ENCODE peak calls at places on chromosomes 5 and 9, in eight cellular contexts. L is MM.1S, U is IMR-90, V is Panc1, T is GM23248, O is aorta, H is tibial nerve, G is DND-41. R is an unnamed sample. For H3K4me1, the result is how much of the 10 kb centered on the place peaks cover.

GRCh38 chr5:137181685-137182084 is 317.4 kb downstream of the SPOCK1 start:
- DNase-seq in O (no peak), T (no peak), G (no peak), H (no peak), L (no peak), V (no peak), U (no peak), R (no peak)

GRCh38 chr5:38601133-38601842 is 44.8 kb upstream of the LIFR start:
- DNase-seq in L (no peak), H (no peak), V (no peak), T (no peak), U (no peak), G (no peak), O (no peak), R (no peak)

GRCh38 chr5:159198063-159199036 is 11.0 kb downstream of the RNF145 start:
- DNase-seq in H (no peak), G (no peak), O (no peak), V (no peak), U (no peak), L (no peak), T (no peak), R (no peak)

GRCh38 chr5:109697339-109697738 is 7.6 kb downstream of the MAN2A1 start:
- DNase-seq in T (no peak), V (no peak), G (no peak), O (no peak), H (no peak), U (no peak), L (peak), R (no peak)

GRCh38 chr9:96663506-96664120 is 8.5 kb upstream of the PRXL2C start:
- DNase-seq in O (no peak), U (peak), G (no peak), V (no peak), H (no peak), T (no peak), L (no peak), R (no peak)

GRCh38 chr5:171537463-171537862 is 118.0 kb downstream of the FGF18 start:
- DNase-seq in U (no peak), H (no peak), L (no peak), V (no peak), G (no peak), O (no peak), T (peak), R (no peak)

GRCh38 chr5:677131-678101 is 15.7 kb downstream of the TPPP start:
- DNase-seq in T (no peak), G (no peak), V (no peak), L (no peak), O (peak), U (no peak), H (no peak), R (no peak)

GRCh38 chr9:125296843-125297372 is 35.3 kb downstream of the GAPVD1 start:
- DNase-seq in T (no peak), H (no peak), L (no peak), O (no peak), G (no peak), U (no peak), V (peak), R (no peak)

GRCh38 chr5:133220851-133221674 is 169.2 kb downstream of the HSPA4 start:
- DNase-seq in O (no peak), V (no peak), G (no peak), L (no peak), U (peak), H (no peak), T (no peak), R (no peak)

DNA sequence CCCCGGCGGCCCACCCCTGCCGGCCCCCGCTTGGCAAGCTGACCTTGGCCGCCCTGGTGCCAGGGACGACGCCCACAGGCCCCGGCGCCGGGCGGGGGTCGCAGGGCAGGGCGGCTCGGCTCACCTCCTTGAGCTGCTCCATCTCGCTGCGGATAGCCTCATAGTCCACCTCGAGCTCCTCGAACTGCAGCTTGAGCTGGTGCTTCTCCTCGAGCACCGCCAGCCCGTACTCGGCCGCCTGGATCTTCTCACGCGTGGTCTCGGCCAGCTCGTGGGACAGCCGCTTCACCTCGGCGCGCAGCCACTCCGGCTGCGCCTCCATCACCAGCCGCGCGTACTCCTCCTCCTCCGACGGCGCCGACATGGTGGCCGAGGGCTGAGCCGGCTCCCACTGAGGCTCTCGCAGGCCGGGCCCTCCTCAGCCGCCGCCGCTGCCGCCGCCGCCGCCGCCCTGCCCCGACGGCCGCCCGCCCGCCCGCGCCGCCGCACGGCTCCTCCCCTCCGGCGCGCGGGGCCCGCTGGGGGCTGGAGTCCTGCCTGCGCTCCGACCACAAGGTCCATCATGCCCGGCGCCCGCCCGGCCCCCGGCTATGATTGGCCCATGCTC is at the start of gene BICD2:
- DNase-seq in G (no peak), V (no peak), O (no peak), U (no peak), H (no peak), T (peak), L (no peak), R (no peak)
- H3K4me1 ChIP-seq in G (under half), V (under half), O (under half), U (under half), H (under half), T (under half), L (under half), R (under half)

GRCh38 chr9:110083866-110084265 is 124.1 kb downstream of the C9orf152 start:
- DNase-seq in U (no peak), L (no peak), H (no peak), G (no peak), O (no peak), V (no peak), T (peak), R (no peak)
- H3K4me1 ChIP-seq in U (under half), L (under half), H (under half), G (under half), O (under half), V (under half), T (under half), R (under half)

GRCh38 chr9:112582371-112582770 is 95.7 kb downstream of the KIAA1958 start:
- DNase-seq in U (no peak), V (no peak), O (no peak), L (no peak), H (no peak), T (no peak), G (no peak), R (no peak)

GRCh38 chr9:112586600-112587155 is 100.1 kb downstream of the KIAA1958 start:
- DNase-seq in H (no peak), G (no peak), O (no peak), U (peak), V (no peak), T (peak), L (no peak), R (no peak)

GRCh38 chr9:112582863-112583262 is 96.2 kb downstream of the KIAA1958 start:
- DNase-seq in T (no peak), H (no peak), G (no peak), L (no peak), O (no peak), V (no peak), U (no peak), R (no peak)

GRCh38 chr9:112581469-112582176 is 95.0 kb downstream of the KIAA1958 start:
- DNase-seq in L (no peak), O (no peak), V (no peak), G (no peak), H (no peak), T (no peak), U (no peak), R (no peak)
- H3K4me1 ChIP-seq in L (under half), O (under half), V (under half), G (under half), H (under half), T (under half), U (under half), R (under half)

GRCh38 chr5:140548300-140548688 is 832 bp downstream of the EIF4EBP3 start:
- DNase-seq in U (no peak), G (no peak), T (no peak), H (no peak), V (no peak), O (no peak), L (no peak), R (no peak)
- H3K4me1 ChIP-seq in U (under half), G (under half), T (under half), H (under half), V (under half), O (under half), L (under half), R (under half)

DNA sequence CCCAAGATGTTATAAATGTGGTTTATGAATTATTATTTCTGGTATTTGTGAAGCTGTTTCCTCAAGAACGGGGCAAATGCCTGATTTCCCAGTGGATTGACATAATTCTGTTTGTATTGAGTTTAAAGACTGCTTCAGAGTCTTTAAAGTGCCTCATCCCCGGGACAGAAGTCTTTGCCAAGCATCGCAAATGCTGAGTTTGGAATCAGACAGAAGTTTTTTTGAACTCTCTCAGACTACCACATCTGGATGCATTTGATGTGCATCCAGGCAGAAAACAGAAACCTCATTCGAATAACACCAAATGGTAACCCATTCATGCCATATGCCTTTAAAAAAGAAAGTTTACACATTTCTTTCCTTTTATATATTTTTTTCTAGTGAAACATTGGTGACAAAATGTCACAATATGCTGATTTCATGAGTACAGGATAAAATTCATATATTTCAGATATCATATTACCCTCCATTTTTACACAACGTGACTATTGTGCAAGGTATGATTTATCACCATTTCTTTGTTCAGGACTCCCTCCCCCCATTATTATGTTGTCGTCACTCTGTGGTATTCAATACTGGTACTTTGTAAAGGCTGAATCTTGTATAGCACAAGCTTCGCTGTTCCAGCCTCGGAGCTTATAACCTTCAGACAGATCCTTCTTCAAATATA is 91.1 kb downstream of the ZNF608 start:
- DNase-seq in U (no peak), T (peak), H (no peak), O (no peak), V (no peak), G (no peak), L (no peak), R (no peak)
- H3K4me1 ChIP-seq in U (under half), T (under half), H (under half), O (under half), V (half or more), G (under half), L (under half), R (half or more)

GRCh38 chr9:16062542-16063240 is 509.8 kb downstream of the CCDC171 start:
- DNase-seq in V (peak), O (no peak), U (peak), L (no peak), T (peak), G (no peak), H (no peak), R (no peak)
- H3K4me1 ChIP-seq in V (under half), O (under half), U (under half), L (under half), T (under half), G (under half), H (under half), R (under half)

GRCh38 chr5:95392593-95393182 is 1.5 kb downstream of the FAM81B start:
- DNase-seq in H (no peak), G (no peak), O (no peak), V (no peak), U (no peak), L (peak), T (peak), R (no peak)

GRCh38 chr5:95399034-95399433 is 7.9 kb downstream of the FAM81B start:
- DNase-seq in H (no peak), O (no peak), G (no peak), L (no peak), U (no peak), V (no peak), T (no peak), R (no peak)

GRCh38 chr5:95390812-95391492 is at the start of gene FAM81B:
- DNase-seq in G (no peak), U (peak), V (no peak), T (peak), O (no peak), H (no peak), L (no peak), R (no peak)

DNA sequence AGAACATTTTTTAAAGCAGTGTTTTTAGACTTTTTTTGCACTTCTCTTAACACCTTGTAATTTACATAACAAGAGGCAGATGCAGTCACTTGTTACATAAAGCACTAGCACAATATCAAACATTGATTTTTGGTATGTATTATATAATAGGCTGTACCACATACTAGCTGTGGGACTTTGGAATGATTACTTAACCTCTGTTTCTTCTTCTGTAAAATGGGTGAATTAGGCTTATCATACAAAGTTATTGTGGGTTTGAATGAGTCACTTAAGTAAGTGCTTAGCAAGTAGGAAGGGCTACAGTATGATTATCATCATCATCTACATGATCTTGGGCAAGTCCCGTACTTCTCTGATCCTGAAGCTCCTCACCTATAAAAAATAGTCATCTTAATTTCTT is 2.1 kb downstream of the FAM81B start:
- DNase-seq in O (no peak), U (no peak), T (no peak), H (no peak), L (no peak), G (no peak), V (no peak), R (no peak)
- H3K4me1 ChIP-seq in O (under half), U (under half), T (under half), H (under half), L (under half), G (under half), V (under half), R (under half)

GRCh38 chr5:81718300-81718699 is 32.6 kb downstream of the SSBP2 start:
- DNase-seq in O (no peak), H (no peak), T (no peak), U (no peak), L (no peak), V (no peak), G (peak), R (no peak)

GRCh38 chr5:81719743-81720142 is 31.2 kb downstream of the SSBP2 start:
- DNase-seq in H (no peak), V (no peak), U (no peak), T (no peak), O (no peak), L (no peak), G (no peak), R (no peak)

GRCh38 chr5:81721049-81721448 is 29.8 kb downstream of the SSBP2 start:
- DNase-seq in L (no peak), V (no peak), O (no peak), G (no peak), U (no peak), T (peak), H (no peak), R (no peak)

GRCh38 chr5:81717815-81718214 is 33.1 kb downstream of the SSBP2 start:
- DNase-seq in L (no peak), T (no peak), H (no peak), O (no peak), G (no peak), V (no peak), U (peak), R (no peak)

GRCh38 chr5:81717221-81717620 is 33.7 kb downstream of the SSBP2 start:
- DNase-seq in O (no peak), T (peak), H (no peak), L (no peak), G (no peak), U (peak), V (no peak), R (no peak)
- H3K4me1 ChIP-seq in O (under half), T (under half), H (under half), L (under half), G (half or more), U (under half), V (under half), R (under half)

GRCh38 chr5:135034963-135035677 is 1.1 kb upstream of the PITX1 start:
- DNase-seq in L (no peak), T (no peak), H (no peak), G (no peak), V (no peak), O (no peak), U (no peak), R (no peak)
- H3K4me1 ChIP-seq in L (under half), T (under half), H (under half), G (under half), V (under half), O (under half), U (under half), R (under half)